ENCODE peak calls at places on chromosomes 7 and 10, in four cellular contexts. T is HCT116, D is K562, O is GM12878. G is an unnamed sample.

GRCh38 chr10:105952153-105952552 is 1212.4 kb downstream of the SORCS1 start:
- DNase-seq in D (no peak), O (peak; percentile 59), T (no peak), G (peak; percentile 27)

GRCh38 chr10:4384254-4384653 is 441.8 kb upstream of the AKR1E2 start:
- DNase-seq in D (no peak), T (no peak), O (no peak), G (no peak)

GRCh38 chr7:105707381-105707780 is 126.1 kb upstream of the EFCAB10 start:
- DNase-seq in O (no peak), T (no peak), D (no peak), G (no peak)

GRCh38 chr10:71975891-71976725 is 11.9 kb downstream of the CHST3 start:
- DNase-seq in T (peak; percentile 45), O (no peak), D (no peak), G (no peak)

GRCh38 chr10:69972951-69973350 is 79.7 kb upstream of the MACROH2A2 start:
- DNase-seq in O (no peak), D (no peak), T (no peak), G (no peak)

GRCh38 chr7:70474639-70475234 is 657.2 kb upstream of the GALNT17 start:
- DNase-seq in O (no peak), D (no peak), T (no peak), G (no peak)

GRCh38 chr10:32795598-32796183 is 162.3 kb downstream of the ITGB1 start:
- DNase-seq in T (peak; percentile 16), O (peak; percentile 4), D (peak; percentile 37), G (no peak)

GRCh38 chr7:127900735-127901685 is 130.2 kb downstream of the LRRC4 start:
- DNase-seq in T (no peak), D (no peak), O (peak; percentile 60), G (no peak)

GRCh38 chr10:42962902-42963231 is 114.0 kb upstream of the RET start:
- DNase-seq in O (no peak), T (no peak), D (no peak), G (no peak)

GRCh38 chr10:86711957-86712708 is 43.8 kb downstream of the LDB3 start:
- DNase-seq in O (peak; percentile 43), D (no peak), T (no peak), G (no peak)

GRCh38 chr7:77481615-77482014 is 55.5 kb upstream of the PTPN12 start:
- DNase-seq in T (no peak), D (no peak), O (no peak), G (no peak)

GRCh38 chr10:27783660-27784059 is 38.0 kb upstream of the MKX start:
- DNase-seq in T (peak; percentile 81), D (peak; percentile 6), O (no peak), G (no peak)

GRCh38 chr10:66457629-66458028 is 468.2 kb upstream of the LRRTM3 start:
- DNase-seq in D (no peak), O (no peak), T (no peak), G (no peak)

GRCh38 chr7:131629203-131629871 is 72.9 kb upstream of the PODXL start:
- DNase-seq in O (no peak), D (no peak), T (no peak), G (no peak)

GRCh38 chr10:26987851-26988250 is 112.4 kb downstream of the ANKRD26 start:
- DNase-seq in D (no peak), T (no peak), O (no peak), G (no peak)

GRCh38 chr10:78934499-78934898 is 134.3 kb upstream of the ZMIZ1 start:
- DNase-seq in D (no peak), T (no peak), O (no peak), G (no peak)

GRCh38 chr10:58462863-58463507 is 49.7 kb upstream of the BICC1 start:
- DNase-seq in O (no peak), T (no peak), D (no peak), G (no peak)

GRCh38 chr7:149248777-149249176 is 9.3 kb downstream of the ZNF212 start:
- DNase-seq in D (no peak), O (no peak), T (no peak), G (no peak)

GRCh38 chr7:11427686-11428273 is 404.2 kb downstream of the THSD7A start:
- DNase-seq in D (peak; percentile 65), T (peak; percentile 53), O (no peak), G (no peak)

GRCh38 chr7:38838992-38839391 is 70.0 kb downstream of the VPS41 start:
- DNase-seq in D (no peak), T (no peak), O (no peak), G (no peak)

GRCh38 chr7:38846280-38846679 is 62.7 kb downstream of the VPS41 start:
- DNase-seq in T (no peak), O (no peak), D (peak; percentile 51), G (no peak)

GRCh38 chr7:38839846-38840245 is 69.1 kb downstream of the VPS41 start:
- DNase-seq in D (no peak), T (no peak), O (no peak), G (no peak)

GRCh38 chr7:38844952-38845563 is 63.9 kb downstream of the VPS41 start:
- DNase-seq in T (no peak), O (no peak), D (no peak), G (no peak)

GRCh38 chr7:38840736-38841460 is 68.1 kb downstream of the VPS41 start:
- DNase-seq in D (no peak), O (no peak), T (no peak), G (no peak)
- TF ChIP-seq SRF in D (no peak), O (no peak), T (no peak), G (no peak)

DNA sequence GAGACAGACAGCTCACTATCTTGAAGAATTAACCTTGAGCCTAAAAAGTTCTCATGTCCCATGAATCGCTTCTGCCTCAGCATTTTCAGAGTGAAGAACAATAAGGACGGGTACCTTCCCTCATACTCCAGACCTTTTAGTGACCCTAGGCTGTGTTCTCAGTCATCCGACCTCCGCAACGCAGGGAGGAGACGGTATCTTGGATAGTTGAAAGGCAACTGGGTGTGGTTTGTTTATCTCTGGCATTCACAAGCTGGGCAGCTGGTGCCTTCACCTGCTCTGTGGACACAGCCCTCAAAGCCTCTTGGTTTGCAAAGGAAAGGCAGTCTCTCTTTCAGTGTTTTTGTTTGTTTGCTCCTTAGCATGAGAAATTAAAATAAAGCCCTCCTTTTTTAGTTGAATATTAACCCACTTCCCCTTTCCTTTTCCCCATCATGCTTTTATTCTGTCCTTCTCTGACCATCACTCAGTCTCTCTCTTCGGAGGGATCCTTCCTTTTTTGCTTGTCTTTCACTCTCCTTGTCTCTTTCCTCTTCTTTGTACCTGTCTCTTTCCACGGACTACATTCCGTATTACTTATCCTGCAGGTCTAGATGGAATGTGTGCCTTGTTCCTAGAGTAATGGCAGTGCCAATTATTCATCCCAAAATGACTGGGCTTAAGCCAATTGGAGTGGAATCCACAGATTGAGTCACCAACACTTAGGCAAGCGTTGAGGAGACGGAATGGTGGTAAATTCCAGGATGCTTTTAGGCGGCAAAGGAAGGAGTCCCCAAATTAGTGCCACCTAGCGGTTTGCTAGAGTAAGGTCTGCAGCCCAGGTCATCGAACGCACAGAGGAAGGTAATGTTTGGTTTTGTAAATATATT is 45.8 kb downstream of the PRR15 start:
- DNase-seq in O (no peak), T (peak; percentile 42), D (peak; percentile 79), G (peak; percentile 66)
- TF ChIP-seq SRF in O (no peak), T (no peak), D (no peak), G (no peak)

GRCh38 chr10:13873201-13873600 is 286.4 kb downstream of the PRPF18 start:
- DNase-seq in D (no peak), T (no peak), O (no peak), G (no peak)
- TF ChIP-seq SRF in D (no peak), T (no peak), O (no peak), G (no peak)

GRCh38 chr7:141287936-141288335 is 214.1 kb downstream of the TMEM178B start:
- DNase-seq in D (no peak), T (no peak), O (no peak), G (no peak)
- TF ChIP-seq SRF in D (no peak), T (no peak), O (no peak), G (no peak)

GRCh38 chr10:125411724-125412123 is 251.4 kb upstream of the CTBP2 start:
- DNase-seq in O (no peak), T (peak; percentile 16), D (no peak), G (no peak)
- TF ChIP-seq SRF in O (no peak), T (no peak), D (no peak), G (no peak)

DNA sequence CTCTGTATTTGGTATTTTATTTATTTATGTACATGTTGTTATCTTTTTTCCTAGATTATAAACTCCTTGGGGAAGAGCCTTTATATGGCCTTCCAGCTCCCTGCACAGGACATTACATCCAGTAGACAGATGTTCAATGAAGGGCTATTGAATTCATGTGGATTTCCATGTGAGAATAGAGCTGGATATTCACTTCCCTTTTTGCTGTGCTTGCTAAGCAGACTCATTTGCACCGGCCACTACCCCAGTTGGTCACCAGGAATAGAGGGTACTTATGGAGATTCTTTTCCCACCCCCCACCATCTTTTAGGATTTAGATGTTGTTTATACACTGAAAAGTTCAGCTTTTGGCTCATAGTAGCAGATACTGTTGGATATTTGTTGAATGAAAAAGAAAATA is 374.1 kb downstream of the NRG3 start:
- DNase-seq in D (no peak), O (no peak), T (no peak), G (no peak)
- TF ChIP-seq SRF in D (no peak), O (no peak), T (no peak), G (no peak)

GRCh38 chr10:113651898-113652297 is 11.9 kb downstream of the NRAP start:
- DNase-seq in O (no peak), T (no peak), D (no peak), G (no peak)

GRCh38 chr10:113663142-113663541 is 699 bp downstream of the NRAP start:
- DNase-seq in D (no peak), T (no peak), O (no peak), G (no peak)

GRCh38 chr10:113656896-113657295 is 6.9 kb downstream of the NRAP start:
- DNase-seq in D (no peak), T (no peak), O (no peak), G (no peak)

GRCh38 chr10:113661332-113661731 is 2.5 kb downstream of the NRAP start:
- DNase-seq in T (no peak), O (no peak), D (no peak), G (no peak)

DNA sequence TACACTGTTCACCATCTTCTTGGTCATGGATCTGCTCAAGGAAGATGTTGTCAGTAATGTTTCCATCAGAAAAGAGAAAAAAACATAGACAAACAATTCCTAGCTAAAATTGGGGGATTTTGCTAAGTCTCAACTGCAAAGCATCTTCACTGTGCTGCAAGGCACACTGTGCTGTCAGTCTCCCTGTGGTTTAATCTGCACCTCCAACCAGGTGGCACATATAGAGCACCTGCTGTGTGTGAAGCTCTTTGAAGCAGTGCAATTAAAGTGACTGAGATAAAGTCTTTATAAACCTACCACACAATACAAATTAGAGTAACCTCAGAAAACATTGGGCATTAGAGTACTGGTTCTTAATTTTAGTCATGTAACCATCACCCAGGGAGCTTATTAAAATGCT is 6.3 kb downstream of the NRAP start:
- DNase-seq in O (no peak), T (no peak), D (no peak), G (no peak)
- TF ChIP-seq SRF in O (no peak), T (no peak), D (no peak), G (no peak)

GRCh38 chr10:95657250-95657649 is 739 bp upstream of the ALDH18A1 start:
- DNase-seq in O (no peak), T (no peak), D (no peak), G (no peak)

GRCh38 chr10:95656291-95657164 is at the start of gene ALDH18A1:
- DNase-seq in T (peak; percentile 83), O (peak; percentile 66), D (peak; percentile 92), G (peak; percentile 71)

GRCh38 chr10:95661818-95662217 is 5.3 kb upstream of the ALDH18A1 start:
- DNase-seq in O (no peak), D (no peak), T (no peak), G (no peak)

GRCh38 chr10:95663496-95663895 is 7.0 kb upstream of the ALDH18A1 start:
- DNase-seq in T (no peak), D (no peak), O (no peak), G (no peak)

GRCh38 chr10:95660283-95660682 is 3.8 kb upstream of the ALDH18A1 start:
- DNase-seq in T (no peak), O (no peak), D (no peak), G (no peak)
- TF ChIP-seq SRF in T (no peak), O (no peak), D (no peak), G (no peak)